ENCODE peak calls at places on chromosomes 4 and X, in four cellular contexts. B is choroid plexus epithelial cell, Z is activated T-cell treated with anti-CD3 and anti-CD28 coated beads for 1 hour, Y is iris pigment epithelial cell. J is an unnamed sample.

GRCh38 chr4:44701037-44701436 is 22.8 kb downstream of the GUF1 start:
- DNase-seq in B (no peak), Z (no peak), Y (no peak), J (no peak)

GRCh38 chr4:109078724-109079123 is 223.7 kb downstream of the COL25A1 start:
- DNase-seq in B (peak; percentile 93), Z (no peak), Y (peak; percentile 76), J (no peak)

GRCh38 chrX:39519566-39520301 is 578.0 kb downstream of the BCOR start:
- DNase-seq in B (no peak), Z (no peak), Y (no peak), J (no peak)

GRCh38 chr4:182189107-182189878 is 53.9 kb upstream of the TENM3 start:
- DNase-seq in B (peak; percentile 68), Z (no peak), Y (peak; percentile 90), J (no peak)

GRCh38 chr4:56130609-56131150 is 181.9 kb downstream of the CEP135 start:
- DNase-seq in B (peak; percentile 11), Z (no peak), Y (no peak), J (no peak)

GRCh38 chr4:55553442-55553841 is 6.7 kb upstream of the CLOCK start:
- DNase-seq in B (peak; percentile 60), Z (no peak), Y (peak; percentile 68), J (no peak)

GRCh38 chr4:125390126-125390525 is 75.4 kb downstream of the FAT4 start:
- DNase-seq in B (peak; percentile 88), Z (no peak), Y (peak; percentile 90), J (no peak)

GRCh38 chr4:38818441-38818976 is 13.9 kb upstream of the TLR1 start:
- DNase-seq in B (no peak), Z (no peak), Y (no peak), J (no peak)

GRCh38 chr4:1266881-1267763 is 18.2 kb upstream of the CTBP1 start:
- DNase-seq in B (no peak), Z (no peak), Y (no peak), J (no peak)

GRCh38 chr4:148757171-148757570 is 315.0 kb upstream of the NR3C2 start:
- DNase-seq in B (peak; percentile 7), Z (no peak), Y (no peak), J (no peak)

GRCh38 chr4:108378164-108378563 is 209.4 kb upstream of the LEF1 start:
- DNase-seq in B (no peak), Z (no peak), Y (no peak), J (no peak)

GRCh38 chr4:38664704-38665401 is 854 bp downstream of the KLF3 start:
- DNase-seq in B (peak; percentile 54), Z (peak; percentile 35), Y (peak; percentile 59), J (peak; percentile 44)